ENCODE peak calls at places on chromosomes 16 and 17, in four cellular contexts. P is HepG2, H is K562, F is HCT116. G is an unnamed sample.

GRCh38 chr16:49455181-49455990 is 81.8 kb downstream of the C16orf78 start:
- DNase-seq in P (no peak), F (no peak), H (no peak), G (no peak)

GRCh38 chr17:17848311-17848710 is 11.5 kb upstream of the SREBF1 start:
- DNase-seq in P (no peak), F (no peak), H (no peak), G (no peak)

GRCh38 chr16:50303041-50303604 is 36.8 kb downstream of the ADCY7 start:
- DNase-seq in P (peak), F (no peak), H (no peak), G (no peak)

GRCh38 chr17:50055426-50056216 is at the start of gene ITGA3:
- DNase-seq in P (no peak), F (peak), H (peak), G (peak)

GRCh38 chr17:57999496-58000017 is 7.5 kb downstream of the SRSF1 start:
- DNase-seq in H (peak), F (peak), P (peak), G (no peak)

GRCh38 chr17:68972119-68972704 is 17.0 kb upstream of the ABCA8 start:
- DNase-seq in F (peak), P (peak), H (peak), G (no peak)

GRCh38 chr17:28949185-28950016 is 1.9 kb downstream of the PHF12 start:
- DNase-seq in P (no peak), F (no peak), H (peak), G (no peak)

GRCh38 chr16:1794221-1794871 is 841 bp upstream of the IGFALS start:
- DNase-seq in P (peak), H (no peak), F (no peak), G (no peak)

GRCh38 chr17:1170739-1171138 is 9.0 kb downstream of the ABR start:
- DNase-seq in P (no peak), F (no peak), H (no peak), G (no peak)

GRCh38 chr17:74089869-74090464 is 113.5 kb upstream of the RPL38 start:
- DNase-seq in H (peak), P (peak), F (peak), G (peak)

GRCh38 chr17:75723201-75723930 is 2.1 kb downstream of the ITGB4 start:
- DNase-seq in F (no peak), P (no peak), H (no peak), G (no peak)

GRCh38 chr17:65677932-65678331 is 116.5 kb upstream of the AXIN2 start:
- DNase-seq in H (no peak), F (no peak), P (peak), G (no peak)

GRCh38 chr17:40111221-40112128 is 10.3 kb upstream of the MSL1 start:
- DNase-seq in F (peak), P (peak), H (peak), G (no peak)

GRCh38 chr17:76146053-76146875 is 5.2 kb upstream of the FOXJ1 start:
- DNase-seq in H (no peak), F (no peak), P (no peak), G (no peak)

GRCh38 chr16:66605177-66605999 is 884 bp downstream of the CMTM3 start:
- DNase-seq in F (no peak), P (peak), H (peak), G (no peak)

GRCh38 chr17:8706431-8706830 is 38.2 kb downstream of the CCDC42 start:
- DNase-seq in P (no peak), F (no peak), H (no peak), G (no peak)

GRCh38 chr16:48383877-48384304 is 1.3 kb downstream of the SIAH1 start:
- DNase-seq in H (peak), P (peak), F (no peak), G (no peak)

GRCh38 chr16:23064642-23065041 is 84.6 kb downstream of the USP31 start:
- DNase-seq in F (no peak), P (no peak), H (no peak), G (no peak)

GRCh38 chr16:57530104-57530522 is 6.3 kb downstream of the CCDC102A start:
- DNase-seq in H (peak), F (no peak), P (peak), G (no peak)

GRCh38 chr17:27544350-27545131 is 86.4 kb upstream of the LGALS9 start:
- DNase-seq in F (no peak), H (peak), P (no peak), G (no peak)

GRCh38 chr16:70737377-70738082 is 51.7 kb upstream of the MTSS2 start:
- DNase-seq in F (no peak), H (no peak), P (no peak), G (no peak)

GRCh38 chr17:21246698-21247097 is 6.5 kb downstream of the NATD1 start:
- DNase-seq in P (no peak), H (no peak), F (no peak), G (no peak)

GRCh38 chr17:38449364-38449763 is 21.1 kb downstream of the ARHGAP23 start:
- DNase-seq in F (no peak), P (peak), H (no peak), G (no peak)

GRCh38 chr17:2403044-2403443 is 2.2 kb upstream of the MNT start:
- DNase-seq in F (no peak), P (no peak), H (no peak), G (no peak)

GRCh38 chr16:47565454-47565853 is 104.3 kb downstream of the PHKB start:
- DNase-seq in P (no peak), H (peak), F (no peak), G (no peak)

GRCh38 chr16:66460703-66461102 is 33.6 kb downstream of the BEAN1 start:
- DNase-seq in H (no peak), P (no peak), F (no peak), G (no peak)

GRCh38 chr17:33234930-33235685 is 58.0 kb downstream of the ASIC2 start:
- DNase-seq in H (no peak), F (no peak), P (no peak), G (no peak)

GRCh38 chr16:30875881-30876791 is 17.7 kb downstream of the BCL7C start:
- DNase-seq in F (no peak), H (peak), P (no peak), G (no peak)

GRCh38 chr17:35909408-35909807 is 21.2 kb downstream of the RDM1 start:
- DNase-seq in P (no peak), F (no peak), H (no peak), G (no peak)
- H3K27ac ChIP-seq in P (no peak), F (no peak), H (no peak), G (no peak)

GRCh38 chr16:16127469-16128116 is 95.7 kb downstream of the ABCC6 start:
- DNase-seq in P (peak), F (peak), H (peak), G (peak)
- TF ChIP-seq SP1 in P (no peak), F (no peak), H (no peak), G (no peak)

DNA sequence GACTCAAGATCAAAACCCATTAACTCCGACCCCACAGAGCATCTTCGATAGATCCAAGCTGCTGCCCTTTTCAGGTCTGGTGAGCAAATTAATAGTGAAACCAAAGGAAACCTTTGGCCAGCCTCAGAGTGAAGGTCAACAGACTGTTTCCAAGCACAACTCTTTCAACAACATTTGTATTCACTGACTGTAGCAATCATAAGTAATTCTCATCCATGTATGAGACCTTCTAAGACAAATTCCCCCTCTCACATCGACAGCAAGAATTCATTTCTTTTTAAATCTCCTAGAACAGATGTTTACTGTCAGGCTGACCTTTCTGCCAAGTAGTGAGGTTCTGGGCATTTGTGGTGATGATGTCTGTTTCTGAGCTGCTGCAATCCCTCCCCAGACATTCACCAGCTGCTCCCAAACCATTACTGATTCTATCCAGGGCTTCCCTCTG is 64.2 kb downstream of the SLC39A11 start:
- DNase-seq in H (no peak), F (no peak), P (no peak), G (no peak)
- H3K27ac ChIP-seq in H (no peak), F (no peak), P (no peak), G (no peak)

GRCh38 chr16:68480084-68480995 is 32.0 kb upstream of the SMPD3 start:
- DNase-seq in H (no peak), P (no peak), F (no peak), G (no peak)
- TF ChIP-seq SP1 in H (no peak), P (no peak), F (no peak), G (no peak)

GRCh38 chr16:81816351-81816750 is 37.3 kb downstream of the PLCG2 start:
- DNase-seq in H (no peak), F (no peak), P (no peak), G (no peak)
- H3K27ac ChIP-seq in H (no peak), F (no peak), P (no peak), G (no peak)

DNA sequence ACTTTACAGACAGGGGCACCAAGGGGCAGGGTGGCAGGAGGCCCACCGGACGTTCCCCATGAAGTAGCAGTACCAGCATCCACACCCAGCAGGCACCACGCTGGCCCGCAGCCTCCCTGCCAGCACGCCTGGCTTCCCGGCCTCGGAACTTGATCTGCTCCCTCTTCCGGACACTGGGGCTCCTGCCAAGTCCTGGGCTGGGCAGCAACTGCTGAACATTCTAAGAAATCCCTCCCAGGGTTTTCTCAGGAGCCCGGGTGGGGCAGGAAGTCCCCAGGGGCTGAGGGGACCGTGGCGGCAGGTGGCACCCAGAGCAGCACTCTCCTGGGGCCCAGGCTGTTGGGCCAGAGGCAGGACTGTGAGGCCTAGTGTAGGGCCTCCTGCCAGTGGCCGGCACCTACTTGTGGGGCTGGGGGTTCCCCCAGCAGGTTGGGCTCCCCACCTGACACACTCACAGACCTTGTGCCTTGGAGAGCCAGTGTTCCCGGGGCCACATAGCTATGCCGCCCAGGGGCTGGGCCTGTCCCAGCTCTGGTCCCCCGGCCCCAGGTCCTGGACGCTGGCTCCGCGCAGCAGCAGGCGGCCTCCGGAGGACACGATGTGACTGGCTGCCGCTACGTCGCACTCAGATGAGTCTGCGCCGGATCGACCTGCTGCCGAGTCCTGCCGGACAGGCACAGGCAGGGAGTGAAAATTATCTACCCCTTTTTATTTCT is 86.2 kb upstream of the CBX4 start:
- DNase-seq in H (no peak), P (no peak), F (no peak), G (no peak)
- TF ChIP-seq SP1 in H (no peak), P (no peak), F (no peak), G (no peak)

DNA sequence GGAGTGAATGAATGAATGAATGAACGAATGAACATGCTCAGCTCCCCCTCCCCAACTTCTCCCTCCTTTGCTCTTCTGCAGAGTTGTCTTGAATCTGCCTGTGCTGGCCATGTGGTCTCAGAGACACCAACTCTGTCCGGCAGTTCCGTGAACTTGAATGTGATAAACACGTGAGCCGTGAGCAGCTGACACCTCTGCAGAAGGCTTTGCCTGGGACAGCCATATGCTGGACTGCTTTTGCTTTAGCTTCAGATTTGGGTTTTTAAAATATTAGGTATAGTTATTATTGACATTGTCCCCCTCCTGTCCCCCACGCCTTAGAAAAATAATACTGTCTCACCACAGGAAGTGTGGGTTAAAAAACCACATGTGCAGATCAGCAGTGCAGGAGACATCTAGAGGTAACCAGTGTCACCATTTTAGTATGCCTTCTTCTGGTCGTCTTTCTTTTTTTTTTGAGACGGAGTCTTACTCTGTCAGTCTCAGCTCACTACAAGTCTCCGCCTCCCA is 83.8 kb downstream of the ABCC1 start:
- DNase-seq in P (no peak), F (no peak), H (peak), G (no peak)
- H3K27ac ChIP-seq in P (no peak), F (no peak), H (no peak), G (no peak)

GRCh38 chr17:16106161-16106891 is 106.7 kb downstream of the TTC19 start:
- DNase-seq in F (no peak), P (peak), H (peak), G (no peak)
- TF ChIP-seq SP1 in F (no peak), P (no peak), H (no peak), G (no peak)